ENCODE peak calls at places on chromosomes 13 and 19, in six cellular contexts. M is PC-3; B is HepG2; L is stimulated activated CD8-positive, alpha-beta memory T cell treated with anti-CD3 and anti-CD28 coated beads, Interleukin-7, amount 100 ng/mL, for 24 hours; F is SK-MEL-5; E is iPS DF 19.7. V is an unnamed sample.

GRCh38 chr19:49333426-49334288 is 1.5 kb upstream of the CD37 start:
- DNase-seq in L (no peak), E (no peak), F (no peak), B (no peak), M (no peak), V (peak)

GRCh38 chr13:109700176-109700575 is 86.2 kb downstream of the IRS2 start:
- DNase-seq in F (peak), M (peak), B (no peak), E (no peak), L (no peak), V (peak)

GRCh38 chr19:28633223-28634030 is 579.5 kb downstream of the UQCRFS1 start:
- DNase-seq in M (peak), B (no peak), F (peak), E (peak), L (no peak), V (no peak)

GRCh38 chr19:16078759-16079707 is 2.7 kb downstream of the TPM4 start:
- DNase-seq in M (peak), F (peak), L (no peak), B (peak), E (no peak), V (peak)

GRCh38 chr19:17721821-17722220 is 2.5 kb downstream of the MAP1S start:
- DNase-seq in L (no peak), B (no peak), M (peak), E (no peak), F (peak), V (peak)

GRCh38 chr19:50432658-50433057 is at the start of gene MYBPC2:
- DNase-seq in L (no peak), M (no peak), B (no peak), F (no peak), E (no peak), V (no peak)

GRCh38 chr13:29993716-29994488 is 143.5 kb upstream of the UBL3 start:
- DNase-seq in M (peak), B (no peak), F (no peak), L (no peak), E (no peak), V (peak)

GRCh38 chr13:50631041-50631440 is 212.5 kb downstream of the DLEU7 start:
- DNase-seq in B (no peak), F (no peak), M (no peak), L (no peak), E (no peak), V (no peak)

GRCh38 chr19:15197275-15198005 is 3.4 kb downstream of the NOTCH3 start:
- DNase-seq in B (no peak), M (no peak), E (no peak), L (no peak), F (no peak), V (no peak)

GRCh38 chr19:46849610-46850009 is 1.0 kb downstream of the AP2S1 start:
- DNase-seq in E (no peak), L (no peak), B (no peak), F (no peak), M (no peak), V (no peak)

GRCh38 chr13:33519561-33520479 is 234.3 kb upstream of the STARD13 start:
- DNase-seq in M (no peak), E (no peak), B (no peak), F (no peak), L (no peak), V (no peak)

GRCh38 chr13:98787173-98787572 is 34.7 kb upstream of the SLC15A1 start:
- DNase-seq in E (no peak), M (no peak), B (no peak), L (no peak), F (no peak), V (no peak)

GRCh38 chr13:80339841-80340642 is 884 bp downstream of the SPRY2 start:
- DNase-seq in M (peak), B (peak), L (no peak), E (no peak), F (peak), V (peak)

GRCh38 chr19:6700586-6701316 is 19.7 kb downstream of the C3 start:
- DNase-seq in E (no peak), B (no peak), F (no peak), L (no peak), M (no peak), V (no peak)

GRCh38 chr13:40508112-40508511 is 158.3 kb downstream of the FOXO1 start:
- DNase-seq in B (no peak), E (no peak), M (no peak), L (no peak), F (no peak), V (no peak)

GRCh38 chr19:43814663-43815352 is 12.3 kb upstream of the ZNF283 start:
- DNase-seq in M (peak), B (no peak), E (no peak), F (no peak), L (no peak), V (no peak)

GRCh38 chr19:49553451-49554271 is 25.9 kb downstream of the RCN3 start:
- DNase-seq in E (no peak), L (no peak), B (peak), F (no peak), M (peak), V (peak)

GRCh38 chr13:111561091-111561778 is 240.8 kb downstream of the TEX29 start:
- DNase-seq in F (no peak), M (no peak), L (no peak), B (no peak), E (no peak), V (no peak)

GRCh38 chr19:40006273-40006691 is 9.4 kb downstream of the ZNF546 start:
- DNase-seq in E (no peak), L (no peak), B (no peak), F (no peak), M (peak), V (peak)

GRCh38 chr19:29119582-29119981 is 93.4 kb downstream of the UQCRFS1 start:
- DNase-seq in L (no peak), M (no peak), F (peak), E (no peak), B (no peak), V (no peak)

GRCh38 chr19:45154064-45154827 is 6.5 kb downstream of the NKPD1 start:
- DNase-seq in L (no peak), F (peak), E (no peak), M (peak), B (peak), V (peak)

GRCh38 chr19:2625434-2625833 is 77.1 kb downstream of the GNG7 start:
- DNase-seq in B (no peak), L (no peak), E (no peak), M (no peak), F (no peak), V (no peak)

GRCh38 chr19:1858412-1859081 is 4.8 kb downstream of the KLF16 start:
- DNase-seq in L (no peak), F (no peak), M (no peak), B (no peak), E (no peak), V (no peak)

GRCh38 chr13:59982631-59983382 is 180.9 kb downstream of the DIAPH3 start:
- DNase-seq in F (no peak), M (no peak), E (no peak), B (no peak), L (no peak), V (no peak)

GRCh38 chr13:23674795-23675640 is 104.8 kb downstream of the TNFRSF19 start:
- DNase-seq in M (peak), L (no peak), F (no peak), B (peak), E (no peak), V (peak)

GRCh38 chr19:1013218-1013617 is 7.7 kb downstream of the TMEM259 start:
- DNase-seq in F (no peak), E (no peak), B (no peak), L (no peak), M (no peak), V (no peak)

GRCh38 chr19:42229263-42229854 is 9.2 kb downstream of the ZNF526 start:
- DNase-seq in B (no peak), F (no peak), E (no peak), L (no peak), M (no peak), V (no peak)

GRCh38 chr19:50496189-50497029 is 14.6 kb downstream of the JOSD2 start:
- DNase-seq in F (peak), L (no peak), E (no peak), M (no peak), B (peak), V (no peak)

GRCh38 chr13:72527333-72527732 is 200.1 kb downstream of the MZT1 start:
- DNase-seq in M (no peak), F (no peak), E (no peak), L (no peak), B (peak), V (no peak)

GRCh38 chr19:44800461-44800860 is 8.4 kb upstream of the BCAM start:
- DNase-seq in F (peak), M (peak), E (peak), L (peak), B (peak), V (peak)

GRCh38 chr19:16206046-16206605 is 8.4 kb downstream of the AP1M1 start:
- DNase-seq in B (no peak), M (no peak), F (no peak), E (no peak), L (no peak), V (no peak)

GRCh38 chr19:33063356-33064116 is 1.2 kb downstream of the RHPN2 start:
- DNase-seq in E (no peak), M (peak), L (no peak), F (peak), B (no peak), V (peak)

GRCh38 chr19:16336571-16336970 is 11.9 kb downstream of the KLF2 start:
- DNase-seq in E (no peak), F (no peak), M (no peak), B (no peak), L (no peak), V (no peak)

GRCh38 chr19:57068921-57069697 is 50.7 kb upstream of the USP29 start:
- DNase-seq in E (no peak), F (peak), M (peak), B (peak), L (no peak), V (no peak)

GRCh38 chr19:28164214-28164613 is 1048.7 kb downstream of the UQCRFS1 start:
- DNase-seq in F (no peak), M (no peak), E (no peak), L (no peak), B (no peak), V (no peak)

GRCh38 chr13:46184277-46184699 is 2.3 kb upstream of the LCP1 start:
- DNase-seq in F (peak), B (peak), M (peak), L (peak), E (no peak), V (peak)